ENCODE peak calls at places on chromosomes 12 and 14, in ten cellular contexts. I, M, U, W, Y, Z, L, S, J and F are unnamed samples.

GRCh38 chr12:3632256-3633240 is 120.4 kb downstream of the CRACR2A start:
- DNase-seq in I (no peak), M (no peak), U (no peak), W (peak; percentile 23), Y (no peak), Z (no peak), L (no peak), S (no peak), J (no peak), F (no peak)

GRCh38 chr12:105406497-105406896 is 76.0 kb downstream of the C12orf75 start:
- DNase-seq in I (no peak), M (no peak), U (no peak), W (no peak), Y (no peak), Z (no peak), L (no peak), S (no peak), J (no peak), F (peak; percentile 21)

GRCh38 chr12:47077206-47078085 is 2.0 kb upstream of the PCED1B start:
- DNase-seq in I (no peak), M (no peak), U (no peak), W (no peak), Y (no peak), Z (no peak), L (no peak), S (no peak), J (no peak), F (no peak)

GRCh38 chr12:34603382-34604035 is 581.2 kb downstream of the ALG10 start:
- DNase-seq in I (no peak), M (no peak), U (no peak), W (no peak), Y (no peak), Z (no peak), L (no peak), S (no peak), J (no peak), F (peak; percentile 45)

GRCh38 chr14:27553820-27554219 is 956.0 kb upstream of the NOVA1 start:
- DNase-seq in I (no peak), M (no peak), U (peak; percentile 24), W (peak; percentile 4), Y (no peak), Z (no peak), L (no peak), S (no peak), J (no peak), F (no peak)

GRCh38 chr14:94129758-94130414 is 482 bp upstream of the IFI27L2 start:
- DNase-seq in I (no peak), M (peak; percentile 50), U (peak; percentile 48), W (peak; percentile 60), Y (no peak), Z (no peak), L (peak; percentile 33), S (no peak), J (no peak), F (peak; percentile 69)

GRCh38 chr14:71626281-71626835 is 305.9 kb upstream of the RGS6 start:
- DNase-seq in I (no peak), M (no peak), U (peak; percentile 50), W (no peak), Y (no peak), Z (no peak), L (no peak), S (no peak), J (no peak), F (no peak)

GRCh38 chr12:47882796-47883546 is 21.8 kb downstream of the VDR start:
- DNase-seq in I (peak; percentile 81), M (no peak), U (no peak), W (peak; percentile 28), Y (no peak), Z (no peak), L (peak; percentile 58), S (no peak), J (no peak), F (no peak)

GRCh38 chr12:96879301-96879700 is 27.8 kb upstream of the NEDD1 start:
- DNase-seq in I (no peak), M (no peak), U (no peak), W (peak; percentile 59), Y (no peak), Z (no peak), L (no peak), S (no peak), J (no peak), F (no peak)

GRCh38 chr12:131950182-131950913 is 606 bp downstream of the EP400 start:
- DNase-seq in I (no peak), M (peak; percentile 31), U (no peak), W (no peak), Y (no peak), Z (peak; percentile 35), L (peak; percentile 56), S (no peak), J (no peak), F (no peak)

GRCh38 chr12:16962889-16963288 is 356.9 kb upstream of the LMO3 start:
- DNase-seq in I (no peak), M (no peak), U (no peak), W (no peak), Y (no peak), Z (no peak), L (no peak), S (no peak), J (no peak), F (no peak)
- TF ChIP-seq CTCF in I (no peak), M (no peak), U (no peak), W (no peak), Y (no peak), Z (no peak), L (no peak), S (no peak), J (no peak), F (no peak)

GRCh38 chr14:68251766-68252100 is 432.2 kb downstream of the RAD51B start:
- DNase-seq in I (no peak), M (no peak), U (no peak), W (no peak), Y (no peak), Z (no peak), L (no peak), S (no peak), J (no peak), F (no peak)
- TF ChIP-seq CTCF in I (no peak), M (no peak), U (no peak), W (no peak), Y (no peak), Z (no peak), L (no peak), S (no peak), J (no peak), F (no peak)

GRCh38 chr12:123269395-123269892 is 2.2 kb downstream of the CDK2AP1 start:
- DNase-seq in I (no peak), M (peak; percentile 73), U (peak; percentile 73), W (peak; percentile 80), Y (peak; percentile 52), Z (peak; percentile 56), L (peak; percentile 80), S (no peak), J (peak; percentile 78), F (peak; percentile 86)
- TF ChIP-seq CTCF in I (no peak), M (no peak), U (no peak), W (no peak), Y (no peak), Z (no peak), L (no peak), S (no peak), J (no peak), F (no peak)

DNA sequence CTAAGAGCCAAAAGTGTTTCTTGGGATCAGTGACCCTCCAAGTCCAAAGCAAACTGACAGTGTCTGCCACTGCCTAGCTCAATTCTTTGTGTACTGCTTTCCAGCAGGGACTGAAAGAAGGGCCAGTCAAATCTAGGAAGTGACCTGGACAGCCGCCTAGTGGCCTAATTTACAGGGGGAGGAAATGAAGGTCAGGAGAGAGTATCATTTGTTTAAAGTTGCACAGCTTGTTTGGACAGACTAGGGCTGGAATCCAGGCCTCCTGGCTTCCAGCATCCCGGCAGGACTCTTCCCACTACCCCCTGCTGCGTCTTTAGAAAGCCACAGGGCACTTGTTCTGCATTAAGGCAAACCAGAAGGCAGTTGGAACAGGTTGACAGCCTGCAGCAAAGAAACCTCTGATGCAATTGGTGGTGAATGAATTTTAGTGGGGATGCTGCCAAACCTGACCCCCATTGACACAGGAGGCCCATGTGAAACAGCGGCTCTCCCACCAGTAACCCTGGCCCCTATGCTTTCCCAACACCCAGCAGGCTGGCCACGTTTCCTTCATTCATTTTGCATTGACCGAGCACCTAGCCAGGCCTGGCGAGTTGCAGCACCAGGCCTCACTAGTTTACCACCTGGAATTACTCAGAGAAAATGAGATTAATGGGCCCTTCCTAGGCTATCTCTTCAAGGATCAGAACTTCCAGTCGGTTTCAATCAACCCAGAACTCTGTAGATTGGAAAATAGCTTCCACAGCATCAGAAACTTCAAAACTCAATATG is 28.2 kb downstream of the GALNT16 start:
- DNase-seq in I (no peak), M (peak; percentile 37), U (peak; percentile 21), W (peak; percentile 75), Y (peak; percentile 75), Z (peak; percentile 37), L (no peak), S (peak; percentile 15), J (no peak), F (no peak)
- TF ChIP-seq CTCF in I (peak; percentile 16), M (peak; percentile 64), U (peak; percentile 43), W (peak; percentile 44), Y (peak; percentile 59), Z (peak; percentile 46), L (no peak), S (peak; percentile 61), J (no peak), F (no peak)

DNA sequence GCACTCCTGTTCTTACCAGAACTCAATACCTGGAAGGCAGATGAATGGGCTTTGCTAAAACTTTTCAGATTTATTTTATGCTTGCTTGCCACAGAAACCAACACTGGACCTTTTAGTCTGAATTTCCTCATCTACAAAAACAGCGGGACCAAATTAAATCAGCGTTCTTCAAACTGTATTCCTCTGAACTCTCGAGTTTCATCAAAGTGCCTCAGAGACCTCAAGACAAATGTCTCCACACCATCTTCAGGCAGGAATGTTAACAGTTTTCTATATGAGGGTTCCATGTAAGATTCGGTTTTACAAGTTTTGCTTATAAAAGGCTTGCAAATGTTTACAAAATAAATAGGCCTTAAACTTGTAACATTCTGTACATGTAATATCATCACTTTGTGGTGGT is 74.6 kb downstream of the MED13L start:
- DNase-seq in I (no peak), M (no peak), U (no peak), W (peak; percentile 29), Y (no peak), Z (no peak), L (no peak), S (no peak), J (no peak), F (no peak)
- TF ChIP-seq CTCF in I (no peak), M (no peak), U (peak; percentile 2), W (no peak), Y (peak; percentile 40), Z (no peak), L (no peak), S (peak; percentile 43), J (no peak), F (no peak)

DNA sequence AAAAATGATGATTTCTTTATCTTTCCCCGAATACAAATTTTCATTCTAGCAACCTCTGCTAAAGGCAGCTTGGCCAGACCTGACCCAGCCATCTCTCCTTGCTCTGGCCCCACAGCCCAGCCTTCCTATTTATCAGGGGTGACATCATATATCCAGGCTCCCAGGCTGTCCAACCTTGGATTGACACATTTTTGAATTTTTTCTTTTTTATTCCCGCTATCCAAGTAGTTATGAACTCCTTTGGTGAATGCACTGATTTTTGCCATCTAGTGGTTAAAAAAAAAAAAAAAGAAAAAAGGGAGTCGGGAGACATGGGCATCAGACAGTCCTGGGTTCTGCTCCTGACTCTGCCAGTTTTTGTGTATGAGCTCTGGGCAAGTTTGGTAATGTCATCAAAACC is 120.5 kb downstream of the PTPN11 start:
- DNase-seq in I (no peak), M (no peak), U (no peak), W (no peak), Y (no peak), Z (no peak), L (no peak), S (no peak), J (no peak), F (no peak)
- TF ChIP-seq CTCF in I (no peak), M (no peak), U (peak; percentile 8), W (no peak), Y (no peak), Z (no peak), L (no peak), S (peak; percentile 8), J (no peak), F (no peak)